ENCODE peak calls at places on chromosome 15, in seven cellular contexts. I is A549; U is cardiac fibroblast; Z is IMR-90; N is brain microvascular endothelial cell; W is CD4-positive, CD25-positive, alpha-beta regulatory T cell; B is spleen. M is an unnamed sample.

GRCh38 chr15:62900071-62900812 is 142.3 kb upstream of the TPM1 start:
- DNase-seq in I (peak), U (no peak), Z (no peak), N (no peak), W (no peak), B (no peak), M (no peak)

GRCh38 chr15:100569406-100569805 is 32.6 kb downstream of the LINS1 start:
- DNase-seq in I (no peak), U (no peak), Z (peak), N (no peak), W (no peak), B (no peak), M (no peak)

GRCh38 chr15:78880242-78880533 is 7.5 kb downstream of the MORF4L1 start:
- DNase-seq in I (no peak), U (no peak), Z (peak), N (no peak), W (no peak), B (no peak), M (no peak)

GRCh38 chr15:25775317-25775912 is 87.7 kb downstream of the ATP10A start:
- DNase-seq in I (peak), U (peak), Z (peak), N (peak), W (no peak), B (no peak), M (no peak)

GRCh38 chr15:77616072-77616471 is 16.6 kb downstream of the LINGO1 start:
- DNase-seq in I (no peak), U (no peak), Z (no peak), N (no peak), W (no peak), B (no peak), M (no peak)

GRCh38 chr15:74777769-74778598 is 3.9 kb upstream of the CSK start:
- DNase-seq in I (no peak), U (no peak), Z (no peak), N (no peak), W (no peak), B (peak), M (no peak)

GRCh38 chr15:53716909-53717878 is 42.3 kb downstream of the WDR72 start:
- DNase-seq in I (peak), U (no peak), Z (no peak), N (peak), W (no peak), B (no peak), M (no peak)

GRCh38 chr15:70186152-70186551 is 88.4 kb upstream of the TLE3 start:
- DNase-seq in I (no peak), U (no peak), Z (no peak), N (peak), W (no peak), B (peak), M (no peak)

GRCh38 chr15:92817339-92817886 is 82.7 kb upstream of the CHD2 start:
- DNase-seq in I (no peak), U (no peak), Z (no peak), N (no peak), W (no peak), B (no peak), M (no peak)

GRCh38 chr15:93298901-93299300 is 209.9 kb upstream of the RGMA start:
- DNase-seq in I (no peak), U (no peak), Z (no peak), N (no peak), W (no peak), B (no peak), M (no peak)

GRCh38 chr15:42150246-42150970 is 6.0 kb downstream of the PLA2G4F start:
- DNase-seq in I (no peak), U (no peak), Z (no peak), N (no peak), W (no peak), B (peak), M (no peak)

GRCh38 chr15:58473720-58474119 is 41.9 kb downstream of the LIPC start:
- DNase-seq in I (peak), U (peak), Z (peak), N (peak), W (no peak), B (no peak), M (peak)

GRCh38 chr15:39283531-39283930 is 297.3 kb upstream of the THBS1 start:
- DNase-seq in I (no peak), U (peak), Z (peak), N (no peak), W (no peak), B (no peak), M (no peak)

GRCh38 chr15:69321041-69321554 is 22.4 kb downstream of the PAQR5 start:
- DNase-seq in I (no peak), U (peak), Z (peak), N (no peak), W (no peak), B (no peak), M (no peak)

GRCh38 chr15:58932791-58933310 is 628 bp downstream of the SLTM start:
- DNase-seq in I (no peak), U (peak), Z (no peak), N (no peak), W (no peak), B (no peak), M (no peak)

GRCh38 chr15:44319385-44319784 is 30.9 kb downstream of the GOLM2 start:
- DNase-seq in I (peak), U (no peak), Z (no peak), N (no peak), W (no peak), B (no peak), M (no peak)

GRCh38 chr15:25960273-25960672 is 97.1 kb upstream of the ATP10A start:
- DNase-seq in I (no peak), U (no peak), Z (no peak), N (no peak), W (no peak), B (no peak), M (no peak)

GRCh38 chr15:38252481-38253311 is at the start of gene SPRED1:
- DNase-seq in I (no peak), U (peak), Z (peak), N (peak), W (no peak), B (peak), M (no peak)

GRCh38 chr15:73927003-73927475 is 777 bp downstream of the LOXL1 start:
- DNase-seq in I (no peak), U (no peak), Z (no peak), N (no peak), W (peak), B (peak), M (no peak)

GRCh38 chr15:42059661-42060476 is 34.5 kb downstream of the PLA2G4D start:
- DNase-seq in I (peak), U (peak), Z (peak), N (peak), W (peak), B (no peak), M (no peak)

GRCh38 chr15:61489571-61489970 is 260.5 kb upstream of the RORA start:
- DNase-seq in I (no peak), U (no peak), Z (no peak), N (no peak), W (no peak), B (no peak), M (no peak)

GRCh38 chr15:92634641-92635272 is 20.8 kb downstream of the FAM174B start:
- DNase-seq in I (no peak), U (no peak), Z (no peak), N (no peak), W (no peak), B (peak), M (no peak)

GRCh38 chr15:31867536-31868442 is 162.5 kb upstream of the CHRNA7 start:
- DNase-seq in I (peak), U (peak), Z (peak), N (peak), W (peak), B (peak), M (no peak)

GRCh38 chr15:91694829-91695205 is 158.7 kb upstream of the SLCO3A1 start:
- DNase-seq in I (peak), U (peak), Z (peak), N (no peak), W (no peak), B (no peak), M (peak)

GRCh38 chr15:57752840-57753239 is 46.3 kb downstream of the POLR2M start:
- DNase-seq in I (no peak), U (no peak), Z (no peak), N (no peak), W (no peak), B (no peak), M (no peak)

GRCh38 chr15:44713006-44713966 is 2.0 kb downstream of the B2M start:
- DNase-seq in I (peak), U (peak), Z (peak), N (no peak), W (no peak), B (no peak), M (no peak)

GRCh38 chr15:25790003-25790660 is 73.0 kb downstream of the ATP10A start:
- DNase-seq in I (no peak), U (peak), Z (peak), N (peak), W (no peak), B (no peak), M (peak)

GRCh38 chr15:74275957-74276356 is 39.8 kb downstream of the CCDC33 start:
- DNase-seq in I (peak), U (no peak), Z (no peak), N (no peak), W (no peak), B (no peak), M (no peak)

GRCh38 chr15:101438482-101439284 is 50.8 kb downstream of the PCSK6 start:
- DNase-seq in I (no peak), U (no peak), Z (no peak), N (no peak), W (no peak), B (peak), M (no peak)

GRCh38 chr15:42465520-42466259 is 25.3 kb downstream of the ZNF106 start:
- DNase-seq in I (no peak), U (no peak), Z (no peak), N (no peak), W (no peak), B (no peak), M (no peak)

GRCh38 chr15:98854496-98854895 is 153.1 kb downstream of the PGPEP1L start:
- DNase-seq in I (no peak), U (no peak), Z (no peak), N (no peak), W (no peak), B (no peak), M (no peak)

GRCh38 chr15:98855067-98855814 is 152.4 kb downstream of the PGPEP1L start:
- DNase-seq in I (peak), U (no peak), Z (no peak), N (no peak), W (no peak), B (no peak), M (no peak)

GRCh38 chr15:98853593-98854420 is 153.8 kb downstream of the PGPEP1L start:
- DNase-seq in I (peak), U (peak), Z (no peak), N (no peak), W (no peak), B (peak), M (no peak)

GRCh38 chr15:98853161-98853560 is 154.4 kb downstream of the PGPEP1L start:
- DNase-seq in I (peak), U (peak), Z (peak), N (peak), W (peak), B (peak), M (peak)

GRCh38 chr15:98850991-98851776 is 156.4 kb downstream of the PGPEP1L start:
- DNase-seq in I (peak), U (peak), Z (peak), N (peak), W (peak), B (peak), M (no peak)
- H3K4me3 ChIP-seq in I (peak), U (no peak), Z (no peak), N (peak), W (peak), B (peak), M (no peak)

DNA sequence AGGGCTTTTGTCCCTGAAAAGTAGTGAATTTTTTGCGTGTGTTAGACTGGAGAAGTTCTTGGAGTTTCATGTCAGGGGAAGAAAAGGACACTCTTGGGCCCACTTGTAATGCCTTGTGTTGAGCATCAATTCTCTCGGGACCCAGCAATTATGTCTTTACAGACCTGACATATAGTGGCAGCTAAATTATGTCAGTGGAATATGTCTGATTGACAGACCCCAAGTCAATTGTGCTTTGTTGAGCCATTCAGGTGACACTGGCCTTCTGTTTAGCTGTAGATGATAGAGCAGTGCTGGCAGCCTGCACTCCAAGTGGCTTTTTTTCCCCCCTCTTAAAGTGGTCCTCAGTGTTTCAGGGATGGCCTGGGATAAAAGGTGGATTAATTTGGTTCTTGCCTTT is 112.1 kb upstream of the AGBL1 start:
- DNase-seq in I (no peak), U (no peak), Z (no peak), N (no peak), W (no peak), B (no peak), M (no peak)
- H3K4me3 ChIP-seq in I (no peak), U (no peak), Z (no peak), N (no peak), W (no peak), B (no peak), M (no peak)

DNA sequence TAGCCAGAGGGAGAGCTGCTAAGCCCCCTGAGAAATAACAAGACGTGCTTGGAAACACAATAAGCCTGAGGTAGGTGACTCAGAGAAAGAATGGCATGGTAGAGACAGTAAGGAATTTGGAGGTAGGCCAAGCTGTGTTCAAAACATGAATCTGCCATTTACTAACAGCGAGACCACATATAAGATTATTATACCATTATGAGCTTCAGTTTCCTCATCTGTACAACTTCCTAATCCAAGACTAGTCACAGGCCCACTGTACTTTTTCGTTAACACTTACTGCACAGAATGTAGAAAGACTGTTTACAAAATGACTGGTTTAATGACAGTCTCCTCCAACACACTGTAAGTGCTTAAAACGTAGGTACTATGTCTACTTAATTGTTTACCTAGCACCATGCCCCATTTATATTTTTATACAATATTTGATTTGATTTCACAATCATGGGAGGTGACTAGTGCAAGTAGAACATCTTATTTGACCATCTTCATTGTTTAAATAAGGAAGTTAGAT is 25.7 kb downstream of the ATOSA start:
- DNase-seq in I (peak), U (peak), Z (peak), N (peak), W (no peak), B (no peak), M (peak)
- H3K4me3 ChIP-seq in I (peak), U (no peak), Z (no peak), N (no peak), W (no peak), B (no peak), M (no peak)

GRCh38 chr15:80777836-80778620 is 1.1 kb upstream of the CEMIP start:
- DNase-seq in I (no peak), U (peak), Z (no peak), N (no peak), W (no peak), B (no peak), M (no peak)
- H3K4me3 ChIP-seq in I (no peak), U (no peak), Z (no peak), N (no peak), W (no peak), B (peak), M (no peak)

GRCh38 chr15:65982941-65983340 is 113.7 kb downstream of the RAB11A start:
- DNase-seq in I (no peak), U (no peak), Z (no peak), N (no peak), W (no peak), B (no peak), M (no peak)
- H3K4me3 ChIP-seq in I (no peak), U (no peak), Z (no peak), N (no peak), W (no peak), B (no peak), M (no peak)

DNA sequence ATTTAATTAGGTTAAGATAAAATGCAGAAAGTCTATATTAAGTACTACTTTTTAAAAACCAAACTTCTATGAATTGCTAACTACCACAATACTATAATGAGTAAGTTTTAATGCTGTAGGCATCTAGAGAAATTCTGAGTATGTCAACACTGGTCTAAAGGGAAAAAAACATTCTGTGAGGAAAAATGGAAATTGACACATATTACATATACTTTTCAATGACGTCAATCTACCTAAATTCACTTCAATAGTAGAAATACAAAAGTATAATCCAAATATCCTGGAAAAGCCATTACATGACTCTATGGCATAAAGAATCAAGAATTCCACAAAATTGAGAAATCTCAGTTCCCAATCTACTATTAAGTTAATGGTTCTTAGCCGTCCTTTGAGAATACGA is 2.2 kb downstream of the SECISBP2L start:
- DNase-seq in I (no peak), U (no peak), Z (no peak), N (no peak), W (no peak), B (no peak), M (no peak)
- H3K4me3 ChIP-seq in I (no peak), U (no peak), Z (peak), N (peak), W (peak), B (no peak), M (no peak)

GRCh38 chr15:76150971-76151598 is 91.3 kb downstream of the TMEM266 start:
- DNase-seq in I (peak), U (peak), Z (peak), N (peak), W (peak), B (peak), M (peak)

GRCh38 chr15:76146808-76147207 is 87.0 kb downstream of the TMEM266 start:
- DNase-seq in I (no peak), U (no peak), Z (no peak), N (no peak), W (no peak), B (no peak), M (no peak)

GRCh38 chr15:76149291-76149910 is 89.6 kb downstream of the TMEM266 start:
- DNase-seq in I (no peak), U (no peak), Z (peak), N (no peak), W (no peak), B (no peak), M (no peak)

GRCh38 chr15:76150508-76150907 is 90.7 kb downstream of the TMEM266 start:
- DNase-seq in I (no peak), U (no peak), Z (no peak), N (no peak), W (no peak), B (no peak), M (no peak)

GRCh38 chr15:76147906-76148553 is 88.2 kb downstream of the TMEM266 start:
- DNase-seq in I (peak), U (peak), Z (peak), N (no peak), W (peak), B (peak), M (no peak)
- H3K4me3 ChIP-seq in I (peak), U (no peak), Z (no peak), N (no peak), W (no peak), B (no peak), M (no peak)

M was measured in AG09309.